ENCODE peak calls at places on chromosomes 2 and 18, in four cellular contexts. N, A, I and H are unnamed samples.
A peak's percentile ranks its signal among the peaks of the same experiment; 100 is the strongest.

GRCh38 chr2:36468463-36469266 is 113.1 kb downstream of the CRIM1 start:
- DNase-seq in A (no peak), N (no peak), I (no peak), H (no peak)

GRCh38 chr2:41877114-41877513 is 170.7 kb upstream of the PKDCC start:
- DNase-seq in A (no peak), N (no peak), I (no peak), H (no peak)

GRCh38 chr2:239315308-239315707 is 85.5 kb downstream of the HDAC4 start:
- DNase-seq in N (no peak), A (no peak), I (no peak), H (no peak)

GRCh38 chr2:47250576-47251403 is 95.7 kb upstream of the STPG4 start:
- DNase-seq in A (no peak), N (no peak), I (no peak), H (peak; percentile 41)

GRCh38 chr2:235170536-235171510 is 219.0 kb downstream of the SH3BP4 start:
- DNase-seq in I (no peak), A (no peak), N (peak; percentile 86), H (peak; percentile 5)

GRCh38 chr2:200399046-200399445 is 92.6 kb downstream of the SPATS2L start:
- DNase-seq in N (no peak), A (no peak), I (no peak), H (no peak)

GRCh38 chr2:40554665-40555294 is 102.9 kb upstream of the SLC8A1 start:
- DNase-seq in A (peak; percentile 2), N (peak; percentile 67), I (peak; percentile 56), H (peak; percentile 69)

GRCh38 chr2:55839182-55839819 is 84.3 kb downstream of the EFEMP1 start:
- DNase-seq in A (no peak), N (peak; percentile 91), I (peak; percentile 91), H (no peak)

GRCh38 chr2:94984964-94985575 is 40.4 kb upstream of the MAL start:
- DNase-seq in I (no peak), N (no peak), A (no peak), H (no peak)

GRCh38 chr18:12531747-12532146 is 124.0 kb downstream of the PRELID3A start:
- DNase-seq in N (no peak), A (no peak), I (no peak), H (no peak)
- TF ChIP-seq MAX in N (no peak), A (no peak), I (no peak), H (no peak)

GRCh38 chr2:241851325-241852115 is 7.2 kb downstream of the PDCD1 start:
- DNase-seq in N (no peak), A (no peak), I (no peak), H (peak; percentile 0)
- TF ChIP-seq MYC in N (no peak), A (no peak), I (no peak), H (no peak)

GRCh38 chr18:75132931-75133525 is 75.9 kb downstream of the PTGR3 start:
- DNase-seq in N (no peak), I (no peak), A (no peak), H (no peak)
- TF ChIP-seq MAX in N (no peak), I (no peak), A (no peak), H (no peak)

DNA sequence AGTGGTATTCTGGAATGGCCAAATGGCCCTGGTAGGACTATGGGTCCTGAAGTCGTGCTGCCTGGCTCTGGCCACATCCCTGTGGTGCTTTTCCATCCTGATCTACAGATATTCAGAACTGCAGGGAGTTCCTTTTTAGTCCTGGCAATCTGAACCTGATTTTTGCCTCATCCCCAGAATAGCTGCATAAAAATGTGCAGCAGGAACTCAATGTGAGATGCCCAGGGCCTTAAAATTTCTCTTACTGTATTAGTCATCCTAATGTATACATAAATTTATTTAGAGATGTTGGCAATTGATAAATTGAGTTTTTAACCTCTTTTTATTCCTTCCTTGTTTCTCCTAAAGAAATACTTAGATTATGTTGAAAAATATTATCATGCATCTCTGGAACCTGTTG is 5.4 kb downstream of the SERPINB13 start:
- DNase-seq in N (no peak), I (no peak), A (no peak), H (no peak)
- TF ChIP-seq MYC in N (no peak), I (no peak), A (no peak), H (no peak)

GRCh38 chr2:231351648-231352047 is 43.9 kb upstream of the B3GNT7 start:
- DNase-seq in N (no peak), I (no peak), A (no peak), H (no peak)
- TF ChIP-seq MAX in N (no peak), I (no peak), A (no peak), H (no peak)

DNA sequence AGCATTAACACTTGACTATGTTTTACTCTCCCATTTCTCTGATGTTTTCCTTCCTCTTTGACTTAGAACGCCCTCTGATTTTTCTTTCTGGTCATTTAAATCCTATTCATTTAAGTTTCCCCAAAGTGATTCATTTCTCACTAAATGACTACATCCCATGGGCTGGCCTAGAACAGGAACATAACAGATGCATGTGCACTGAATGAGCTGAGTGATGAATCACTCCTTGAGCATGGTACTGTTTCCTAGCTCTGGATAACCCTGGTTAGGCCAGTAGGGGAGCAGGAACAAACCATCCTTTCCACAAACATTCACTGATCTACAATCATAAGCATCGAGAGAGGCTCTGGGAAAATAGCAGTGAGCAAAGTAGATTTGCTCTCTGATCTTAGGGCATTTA is 221.9 kb upstream of the SETBP1 start:
- DNase-seq in A (no peak), N (no peak), I (no peak), H (no peak)
- TF ChIP-seq MYC in A (no peak), N (no peak), I (no peak), H (no peak)

GRCh38 chr2:85400541-85400940 is 9.6 kb downstream of the CAPG start:
- DNase-seq in A (no peak), I (no peak), N (no peak), H (no peak)
- TF ChIP-seq MAX in A (no peak), I (no peak), N (no peak), H (no peak)